ENCODE peak calls at places on chromosomes 2 and 18, in four cellular contexts. O is substantia nigra, T is islet precursor cell, M is B cell. Y is an unnamed sample.

GRCh38 chr2:21330786-21331391 is 207.1 kb downstream of the TDRD15 start:
- DNase-seq in O (no peak), T (no peak), M (no peak), Y (no peak)

GRCh38 chr2:3635171-3636008 is 22.6 kb upstream of the ALLC start:
- DNase-seq in O (no peak), T (peak), M (no peak), Y (no peak)

GRCh38 chr2:105718846-105719432 is 25.8 kb upstream of the NCK2 start:
- DNase-seq in O (no peak), T (no peak), M (no peak), Y (no peak)

GRCh38 chr2:197182668-197183067 is 127.9 kb downstream of the ANKRD44 start:
- DNase-seq in O (no peak), T (no peak), M (no peak), Y (no peak)

GRCh38 chr2:20429528-20429927 is 17.3 kb upstream of the RHOB start:
- DNase-seq in O (no peak), T (no peak), M (no peak), Y (no peak)

GRCh38 chr2:26274058-26274613 is 29.4 kb downstream of the HADHB start:
- DNase-seq in O (no peak), T (no peak), M (no peak), Y (no peak)

GRCh38 chr2:65053199-65053598 is 3.0 kb upstream of the CEP68 start:
- DNase-seq in O (no peak), T (no peak), M (peak), Y (peak)

GRCh38 chr2:23008951-23009350 is 376.0 kb upstream of the KLHL29 start:
- DNase-seq in O (no peak), T (peak), M (no peak), Y (no peak)

GRCh38 chr18:59298871-59299270 is 19.6 kb downstream of the CPLX4 start:
- DNase-seq in O (no peak), T (peak), M (no peak), Y (no peak)

GRCh38 chr2:229901819-229902218 is 20.0 kb downstream of the TRIP12 start:
- DNase-seq in O (no peak), T (no peak), M (no peak), Y (no peak)

GRCh38 chr18:49247786-49248185 is 212.7 kb downstream of the DYM start:
- DNase-seq in O (no peak), T (no peak), M (no peak), Y (no peak)

Y was measured in GM19239.